ENCODE peak calls at places on chromosome 14, in five cellular contexts. One of them, this sample, is unnamed.

GRCh38 chr14:75132374-75133086 is 5.7 kb upstream of the NEK9 start:
- DNase-seq in neuronal stem cell: peak; percentile 75
- DNase-seq in mucosa of descending colon: no peak
- DNase-seq in pancreas: no peak
- DNase-seq in CD8-positive, alpha-beta memory T cell: peak; percentile 69
- DNase-seq in this sample: no peak

GRCh38 chr14:32469388-32470160 is 140.5 kb downstream of the AKAP6 start:
- DNase-seq in neuronal stem cell: no peak
- DNase-seq in pancreas: no peak
- DNase-seq in CD8-positive, alpha-beta memory T cell: no peak
- DNase-seq in mucosa of descending colon: no peak
- DNase-seq in this sample: peak; percentile 52

GRCh38 chr14:74505831-74506230 is 12.3 kb downstream of the ISCA2 start:
- DNase-seq in neuronal stem cell: no peak
- DNase-seq in pancreas: no peak
- DNase-seq in mucosa of descending colon: no peak
- DNase-seq in CD8-positive, alpha-beta memory T cell: no peak
- DNase-seq in this sample: no peak

GRCh38 chr14:53952533-53952932 is 4.1 kb downstream of the BMP4 start:
- DNase-seq in neuronal stem cell: no peak
- DNase-seq in mucosa of descending colon: no peak
- DNase-seq in CD8-positive, alpha-beta memory T cell: no peak
- DNase-seq in pancreas: no peak
- DNase-seq in this sample: peak; percentile 7

GRCh38 chr14:106459971-106460730 is 933.8 kb downstream of the TMEM121 start:
- DNase-seq in neuronal stem cell: no peak
- DNase-seq in mucosa of descending colon: no peak
- DNase-seq in CD8-positive, alpha-beta memory T cell: peak; percentile 57
- DNase-seq in pancreas: no peak
- DNase-seq in this sample: no peak

GRCh38 chr14:90454041-90455000 is 57.5 kb downstream of the CALM1 start:
- DNase-seq in pancreas: peak; percentile 80
- DNase-seq in CD8-positive, alpha-beta memory T cell: no peak
- DNase-seq in mucosa of descending colon: peak; percentile 77
- DNase-seq in neuronal stem cell: peak; percentile 91
- DNase-seq in this sample: peak; percentile 34

GRCh38 chr14:92990456-92991430 is 67.8 kb downstream of the CHGA start:
- DNase-seq in neuronal stem cell: peak; percentile 6
- DNase-seq in CD8-positive, alpha-beta memory T cell: no peak
- DNase-seq in mucosa of descending colon: peak; percentile 30
- DNase-seq in pancreas: no peak
- DNase-seq in this sample: no peak

GRCh38 chr14:81211844-81212243 is 8.9 kb downstream of the GTF2A1 start:
- DNase-seq in pancreas: no peak
- DNase-seq in CD8-positive, alpha-beta memory T cell: no peak
- DNase-seq in mucosa of descending colon: no peak
- DNase-seq in neuronal stem cell: no peak
- DNase-seq in this sample: no peak

GRCh38 chr14:39113685-39114072 is 444 bp upstream of the GEMIN2 start:
- DNase-seq in mucosa of descending colon: no peak
- DNase-seq in pancreas: no peak
- DNase-seq in neuronal stem cell: no peak
- DNase-seq in CD8-positive, alpha-beta memory T cell: no peak
- DNase-seq in this sample: no peak

GRCh38 chr14:60648934-60649814 is at the start of gene SIX1:
- DNase-seq in mucosa of descending colon: peak; percentile 57
- DNase-seq in neuronal stem cell: peak; percentile 88
- DNase-seq in CD8-positive, alpha-beta memory T cell: no peak
- DNase-seq in pancreas: peak; percentile 85
- DNase-seq in this sample: peak; percentile 77

GRCh38 chr14:34826661-34827060 is 48.5 kb downstream of the BAZ1A start:
- DNase-seq in mucosa of descending colon: no peak
- DNase-seq in neuronal stem cell: no peak
- DNase-seq in CD8-positive, alpha-beta memory T cell: no peak
- DNase-seq in pancreas: no peak
- DNase-seq in this sample: no peak

GRCh38 chr14:68244272-68244975 is 424.8 kb downstream of the RAD51B start:
- DNase-seq in mucosa of descending colon: no peak
- DNase-seq in pancreas: no peak
- DNase-seq in neuronal stem cell: no peak
- DNase-seq in CD8-positive, alpha-beta memory T cell: no peak
- DNase-seq in this sample: no peak

GRCh38 chr14:54890794-54891193 is 11.8 kb downstream of the GCH1 start:
- DNase-seq in mucosa of descending colon: no peak
- DNase-seq in neuronal stem cell: no peak
- DNase-seq in CD8-positive, alpha-beta memory T cell: no peak
- DNase-seq in pancreas: no peak
- DNase-seq in this sample: no peak

GRCh38 chr14:99534863-99535262 is 53.7 kb downstream of the CCNK start:
- DNase-seq in mucosa of descending colon: no peak
- DNase-seq in pancreas: no peak
- DNase-seq in CD8-positive, alpha-beta memory T cell: no peak
- DNase-seq in neuronal stem cell: peak; percentile 51
- DNase-seq in this sample: no peak

GRCh38 chr14:52821805-52822250 is 30.4 kb upstream of the GNPNAT1 start:
- DNase-seq in mucosa of descending colon: no peak
- DNase-seq in neuronal stem cell: no peak
- DNase-seq in pancreas: no peak
- DNase-seq in CD8-positive, alpha-beta memory T cell: no peak
- DNase-seq in this sample: no peak

GRCh38 chr14:76786556-76786955 is 25.3 kb downstream of the VASH1 start:
- DNase-seq in neuronal stem cell: no peak
- DNase-seq in CD8-positive, alpha-beta memory T cell: no peak
- DNase-seq in pancreas: no peak
- DNase-seq in mucosa of descending colon: no peak
- DNase-seq in this sample: no peak

GRCh38 chr14:23306412-23307145 is at the start of gene BCL2L2:
- DNase-seq in mucosa of descending colon: peak; percentile 94
- DNase-seq in neuronal stem cell: peak; percentile 86
- DNase-seq in pancreas: peak; percentile 91
- DNase-seq in CD8-positive, alpha-beta memory T cell: no peak
- DNase-seq in this sample: peak; percentile 92

GRCh38 chr14:86404425-86404824 is 874.5 kb downstream of the FLRT2 start:
- DNase-seq in CD8-positive, alpha-beta memory T cell: no peak
- DNase-seq in neuronal stem cell: no peak
- DNase-seq in pancreas: no peak
- DNase-seq in mucosa of descending colon: no peak
- DNase-seq in this sample: no peak

GRCh38 chr14:88312262-88312661 is 10.8 kb downstream of the KCNK10 start:
- DNase-seq in CD8-positive, alpha-beta memory T cell: no peak
- DNase-seq in mucosa of descending colon: no peak
- DNase-seq in pancreas: no peak
- DNase-seq in neuronal stem cell: no peak
- DNase-seq in this sample: no peak

GRCh38 chr14:64720190-64720589 is 16.0 kb downstream of the PLEKHG3 start:
- DNase-seq in mucosa of descending colon: peak; percentile 73
- DNase-seq in CD8-positive, alpha-beta memory T cell: no peak
- DNase-seq in pancreas: peak; percentile 63
- DNase-seq in neuronal stem cell: no peak
- DNase-seq in this sample: peak; percentile 88
- H3K4me1 ChIP-seq in mucosa of descending colon: peaks cover 84% of the 10 kb centered on the region
- H3K4me1 ChIP-seq in CD8-positive, alpha-beta memory T cell: peaks cover 57% of the 10 kb centered on the region
- H3K4me1 ChIP-seq in pancreas: peaks cover 58% of the 10 kb centered on the region
- H3K4me1 ChIP-seq in neuronal stem cell: peaks cover 13% of the 10 kb centered on the region
- H3K4me1 ChIP-seq in this sample: peaks cover 100% of the 10 kb centered on the region

GRCh38 chr14:28280997-28281598 is 485.5 kb upstream of the FOXG1 start:
- DNase-seq in mucosa of descending colon: no peak
- DNase-seq in pancreas: no peak
- DNase-seq in neuronal stem cell: no peak
- DNase-seq in CD8-positive, alpha-beta memory T cell: no peak
- DNase-seq in this sample: no peak

GRCh38 chr14:28280530-28280929 is 486.1 kb upstream of the FOXG1 start:
- DNase-seq in mucosa of descending colon: no peak
- DNase-seq in neuronal stem cell: no peak
- DNase-seq in pancreas: no peak
- DNase-seq in CD8-positive, alpha-beta memory T cell: no peak
- DNase-seq in this sample: no peak
- H3K4me3 ChIP-seq in mucosa of descending colon: no peak overlapping the region
- H3K4me3 ChIP-seq in neuronal stem cell: no peak overlapping the region
- H3K4me3 ChIP-seq in pancreas: no peak overlapping the region
- H3K4me3 ChIP-seq in CD8-positive, alpha-beta memory T cell: no peak overlapping the region
- H3K4me3 ChIP-seq in this sample: no peak overlapping the region

GRCh38 chr14:104784218-104784568 is 11.4 kb downstream of the AKT1 start:
- DNase-seq in mucosa of descending colon: no peak
- DNase-seq in neuronal stem cell: no peak
- DNase-seq in pancreas: no peak
- DNase-seq in CD8-positive, alpha-beta memory T cell: no peak
- DNase-seq in this sample: no peak
- H3K4me1 ChIP-seq in mucosa of descending colon: no peaks in the 10 kb centered on the region
- H3K4me1 ChIP-seq in neuronal stem cell: no peaks in the 10 kb centered on the region
- H3K4me1 ChIP-seq in pancreas: no peaks in the 10 kb centered on the region
- H3K4me1 ChIP-seq in CD8-positive, alpha-beta memory T cell: peaks cover 9% of the 10 kb centered on the region
- H3K4me1 ChIP-seq in this sample: no peaks in the 10 kb centered on the region

GRCh38 chr14:49796025-49796424 is 28.1 kb downstream of the KLHDC2 start:
- DNase-seq in neuronal stem cell: no peak
- DNase-seq in pancreas: no peak
- DNase-seq in mucosa of descending colon: no peak
- DNase-seq in CD8-positive, alpha-beta memory T cell: no peak
- DNase-seq in this sample: no peak
- H3K4me3 ChIP-seq in neuronal stem cell: no peak overlapping the region
- H3K4me3 ChIP-seq in pancreas: no peak overlapping the region
- H3K4me3 ChIP-seq in mucosa of descending colon: no peak overlapping the region
- H3K4me3 ChIP-seq in CD8-positive, alpha-beta memory T cell: no peak overlapping the region
- H3K4me3 ChIP-seq in this sample: no peak overlapping the region

GRCh38 chr14:101123639-101124525 is 220.4 kb upstream of the RTL1 start:
- DNase-seq in mucosa of descending colon: no peak
- DNase-seq in CD8-positive, alpha-beta memory T cell: no peak
- DNase-seq in neuronal stem cell: no peak
- DNase-seq in pancreas: no peak
- DNase-seq in this sample: no peak
- H3K4me1 ChIP-seq in mucosa of descending colon: no peaks in the 10 kb centered on the region
- H3K4me1 ChIP-seq in CD8-positive, alpha-beta memory T cell: peaks cover 10% of the 10 kb centered on the region
- H3K4me1 ChIP-seq in neuronal stem cell: peaks cover 5% of the 10 kb centered on the region
- H3K4me1 ChIP-seq in pancreas: no peaks in the 10 kb centered on the region
- H3K4me1 ChIP-seq in this sample: no peaks in the 10 kb centered on the region

GRCh38 chr14:28759056-28759657 is 7.4 kb upstream of the FOXG1 start:
- DNase-seq in mucosa of descending colon: no peak
- DNase-seq in pancreas: no peak
- DNase-seq in neuronal stem cell: no peak
- DNase-seq in CD8-positive, alpha-beta memory T cell: no peak
- DNase-seq in this sample: no peak
- H3K4me3 ChIP-seq in mucosa of descending colon: no peak overlapping the region
- H3K4me3 ChIP-seq in pancreas: no peak overlapping the region
- H3K4me3 ChIP-seq in neuronal stem cell: no peak overlapping the region
- H3K4me3 ChIP-seq in CD8-positive, alpha-beta memory T cell: no peak overlapping the region
- H3K4me3 ChIP-seq in this sample: no peak overlapping the region

DNA sequence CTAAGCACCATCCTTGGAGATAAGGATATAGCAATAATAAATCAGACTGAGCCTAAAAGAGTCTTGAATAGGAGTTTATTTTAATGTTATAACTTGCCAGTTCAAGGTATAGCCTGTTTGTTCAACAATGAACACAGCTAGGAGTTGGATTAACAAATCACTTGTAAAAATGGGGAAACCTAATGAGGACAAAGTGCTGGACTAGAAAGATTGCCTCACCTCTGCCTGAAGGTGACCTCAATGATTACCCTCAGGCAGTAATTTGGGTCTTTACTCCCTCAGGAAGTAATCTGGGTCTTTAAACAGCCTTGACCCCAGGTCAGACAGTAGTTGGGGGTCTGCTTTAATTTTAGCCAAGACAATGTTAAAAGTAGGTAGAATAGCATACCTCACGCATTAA is 35.5 kb upstream of the CDKL1 start:
- DNase-seq in CD8-positive, alpha-beta memory T cell: no peak
- DNase-seq in neuronal stem cell: no peak
- DNase-seq in mucosa of descending colon: no peak
- DNase-seq in pancreas: no peak
- DNase-seq in this sample: no peak
- H3K4me1 ChIP-seq in CD8-positive, alpha-beta memory T cell: no peaks in the 10 kb centered on the region
- H3K4me1 ChIP-seq in neuronal stem cell: no peaks in the 10 kb centered on the region
- H3K4me1 ChIP-seq in mucosa of descending colon: no peaks in the 10 kb centered on the region
- H3K4me1 ChIP-seq in pancreas: no peaks in the 10 kb centered on the region
- H3K4me1 ChIP-seq in this sample: peaks cover 9% of the 10 kb centered on the region

DNA sequence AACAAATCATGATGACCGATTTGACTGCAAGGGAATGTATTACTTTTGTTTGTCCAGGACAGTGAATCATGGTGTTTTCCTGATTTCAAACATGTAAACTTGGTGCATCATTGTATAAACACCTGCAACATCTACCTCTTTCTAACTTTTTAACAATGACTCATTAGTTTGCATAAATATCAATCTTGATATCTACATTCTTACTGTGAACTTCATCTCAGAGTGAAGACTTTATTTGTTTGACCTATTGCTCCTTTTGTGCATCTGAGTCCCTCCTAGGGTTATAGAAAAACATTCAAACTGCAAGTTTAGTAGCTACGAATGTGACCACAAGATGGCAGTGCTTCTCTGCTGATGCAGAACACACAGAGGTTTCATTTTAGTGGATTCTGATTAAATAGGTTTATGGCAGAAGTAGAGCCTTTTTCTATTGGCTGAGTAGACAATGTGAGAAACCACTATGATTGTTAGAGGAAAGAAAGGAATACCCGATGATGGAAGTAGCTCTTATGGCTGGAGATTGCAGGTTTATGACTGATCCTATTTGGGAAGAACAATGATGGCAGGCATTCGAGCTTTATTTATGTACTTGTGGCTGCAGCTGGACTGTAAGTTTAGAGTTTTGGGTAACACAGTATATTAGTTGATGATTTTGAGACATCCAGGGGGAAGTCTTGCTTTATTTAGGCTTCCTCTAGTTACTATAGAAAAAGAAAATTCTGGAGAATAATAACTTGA is 244.2 kb upstream of the OR4E1 start:
- DNase-seq in mucosa of descending colon: no peak
- DNase-seq in pancreas: no peak
- DNase-seq in neuronal stem cell: peak; percentile 33
- DNase-seq in CD8-positive, alpha-beta memory T cell: peak; percentile 41
- DNase-seq in this sample: peak; percentile 44
- H3K4me3 ChIP-seq in mucosa of descending colon: no peak overlapping the region
- H3K4me3 ChIP-seq in pancreas: no peak overlapping the region
- H3K4me3 ChIP-seq in neuronal stem cell: no peak overlapping the region
- H3K4me3 ChIP-seq in CD8-positive, alpha-beta memory T cell: peak overlapping the region; percentile 24
- H3K4me3 ChIP-seq in this sample: no peak overlapping the region

This sample was measured in SJSA1.